ENCODE peak calls at places on chromosome 1, in four cellular contexts. V is endothelial cell of umbilical vein, G is neural progenitor cell, R is hepatocyte. X is an unnamed sample.

GRCh38 chr1:147612366-147612765 is 58.0 kb downstream of the ACP6 start:
- DNase-seq in V (no peak), G (no peak), R (peak; percentile 65), X (no peak)

GRCh38 chr1:216183007-216183406 is 240.2 kb downstream of the USH2A start:
- DNase-seq in R (peak; percentile 18), G (peak; percentile 65), V (no peak), X (peak; percentile 33)

GRCh38 chr1:212377644-212378043 is 37.0 kb downstream of the PACC1 start:
- DNase-seq in V (no peak), G (no peak), R (no peak), X (no peak)

GRCh38 chr1:29129916-29130315 is 6.2 kb upstream of the TMEM200B start:
- DNase-seq in R (no peak), V (no peak), G (no peak), X (no peak)

GRCh38 chr1:77395051-77395450 is 113.2 kb downstream of the AK5 start:
- DNase-seq in G (no peak), R (no peak), V (no peak), X (no peak)

GRCh38 chr1:172486805-172487454 is 43.1 kb upstream of the PIGC start:
- DNase-seq in V (no peak), R (no peak), G (no peak), X (no peak)

GRCh38 chr1:117919376-117919775 is 10.0 kb downstream of the GDAP2 start:
- DNase-seq in V (no peak), R (no peak), G (no peak), X (no peak)

GRCh38 chr1:167109125-167109524 is 15.2 kb downstream of the STYXL2 start:
- DNase-seq in R (no peak), G (no peak), V (no peak), X (no peak)

GRCh38 chr1:42177551-42177981 is 13.0 kb upstream of the GUCA2A start:
- DNase-seq in R (peak; percentile 66), G (no peak), V (peak; percentile 92), X (peak; percentile 90)

GRCh38 chr1:28326505-28326904 is 2.3 kb upstream of the MED18 start:
- DNase-seq in V (no peak), G (no peak), R (no peak), X (no peak)

GRCh38 chr1:100950776-100951175 is 54.9 kb downstream of the SLC30A7 start:
- DNase-seq in V (peak; percentile 13), R (no peak), G (peak; percentile 49), X (peak; percentile 77)

GRCh38 chr1:234551032-234551378 is 59.0 kb downstream of the IRF2BP2 start:
- DNase-seq in G (no peak), R (no peak), V (no peak), X (no peak)

GRCh38 chr1:31531177-31532000 is 44.9 kb upstream of the TINAGL1 start:
- DNase-seq in R (no peak), V (peak; percentile 34), G (no peak), X (peak; percentile 74)

GRCh38 chr1:245598524-245599310 is 443.9 kb downstream of the KIF26B start:
- DNase-seq in V (no peak), G (no peak), R (no peak), X (peak; percentile 36)

GRCh38 chr1:52709016-52709415 is 10.9 kb upstream of the COA7 start:
- DNase-seq in V (peak; percentile 20), R (no peak), G (no peak), X (no peak)

GRCh38 chr1:42680921-42681683 is 1.1 kb upstream of the YBX1 start:
- DNase-seq in R (peak; percentile 48), G (peak; percentile 23), V (peak; percentile 58), X (peak; percentile 39)

GRCh38 chr1:66073357-66073756 is 280.7 kb downstream of the PDE4B start:
- DNase-seq in G (no peak), R (no peak), V (no peak), X (no peak)

GRCh38 chr1:182281541-182281940 is 110.0 kb downstream of the GLUL start:
- DNase-seq in R (no peak), G (no peak), V (no peak), X (no peak)

GRCh38 chr1:23380719-23381118 is 11.1 kb upstream of the ZNF436 start:
- DNase-seq in V (no peak), G (no peak), R (no peak), X (no peak)
- TF ChIP-seq EZH2 in V (no peak), G (no peak), R (no peak), X (no peak)

DNA sequence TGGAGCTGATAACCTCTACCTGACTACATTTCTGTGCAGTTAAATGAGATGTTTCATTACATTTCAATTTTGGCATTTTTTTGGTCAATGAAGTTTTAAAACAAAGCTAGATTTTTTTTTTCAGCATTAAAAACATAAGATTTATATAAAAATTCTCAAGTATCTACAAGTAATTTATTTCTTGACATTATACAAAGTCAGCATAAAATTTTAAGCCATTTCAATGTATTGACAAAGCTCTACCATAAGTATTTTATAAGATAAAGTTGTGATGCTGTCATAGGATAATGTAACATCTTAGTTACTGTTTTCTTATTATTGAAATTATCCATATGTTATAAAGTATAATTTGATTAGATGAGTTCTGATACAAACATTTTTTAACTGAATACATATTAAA is 351.6 kb downstream of the PTBP2 start:
- DNase-seq in V (no peak), R (no peak), G (no peak), X (no peak)
- TF ChIP-seq EZH2 in V (no peak), R (no peak), G (no peak), X (no peak)

DNA sequence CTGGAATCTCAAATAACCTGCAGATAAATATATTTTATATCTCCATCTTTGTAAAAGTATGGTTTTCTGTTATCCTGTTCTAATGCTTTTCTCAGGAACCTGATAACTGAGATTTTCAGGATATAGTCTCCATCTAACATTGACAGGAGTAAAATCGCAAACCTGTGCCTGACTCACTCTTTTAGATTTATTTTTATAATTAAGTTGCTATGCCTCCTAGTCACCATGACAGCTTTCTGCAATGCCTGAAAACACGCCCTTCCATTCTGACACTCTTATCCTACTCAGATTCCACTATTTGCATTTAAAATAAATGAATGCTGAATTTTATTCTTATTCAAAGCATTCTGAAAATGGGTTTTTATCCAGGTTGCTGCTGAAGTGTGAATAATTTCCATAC is 62.7 kb downstream of the RGS21 start:
- DNase-seq in V (no peak), R (no peak), G (no peak), X (no peak)
- TF ChIP-seq EZH2 in V (no peak), R (no peak), G (no peak), X (no peak)

DNA sequence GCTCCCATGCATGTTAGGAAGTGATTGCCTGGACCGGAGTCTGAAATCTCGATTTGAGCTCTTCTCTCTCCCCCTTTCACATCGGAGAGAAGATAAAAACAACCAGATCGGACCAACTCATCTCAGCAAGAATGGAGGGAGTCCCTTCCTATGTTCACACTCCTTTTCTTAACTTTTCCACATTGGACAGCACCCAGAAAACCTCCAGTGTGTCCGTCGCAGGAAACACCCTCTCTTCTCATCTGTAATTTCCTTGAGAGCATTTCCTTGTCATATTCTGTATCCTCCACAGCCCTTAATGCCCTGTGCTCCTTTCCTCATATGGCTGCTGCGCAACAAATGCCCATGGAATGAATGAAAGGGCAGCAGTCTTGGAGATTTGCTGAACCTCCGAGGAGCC is 1.5 kb upstream of the TDRD10 start:
- DNase-seq in G (no peak), V (peak; percentile 52), R (no peak), X (no peak)
- TF ChIP-seq EZH2 in G (no peak), V (no peak), R (no peak), X (no peak)

GRCh38 chr1:87131809-87132663 is 196.6 kb upstream of the LMO4 start:
- DNase-seq in V (peak; percentile 70), G (peak; percentile 86), R (peak; percentile 89), X (peak; percentile 70)
- TF ChIP-seq EZH2 in V (no peak), G (no peak), R (no peak), X (no peak)

GRCh38 chr1:241424480-241424971 is 67.5 kb upstream of the RGS7 start:
- DNase-seq in R (no peak), G (no peak), V (no peak), X (no peak)
- TF ChIP-seq EZH2 in R (no peak), G (no peak), V (no peak), X (no peak)

DNA sequence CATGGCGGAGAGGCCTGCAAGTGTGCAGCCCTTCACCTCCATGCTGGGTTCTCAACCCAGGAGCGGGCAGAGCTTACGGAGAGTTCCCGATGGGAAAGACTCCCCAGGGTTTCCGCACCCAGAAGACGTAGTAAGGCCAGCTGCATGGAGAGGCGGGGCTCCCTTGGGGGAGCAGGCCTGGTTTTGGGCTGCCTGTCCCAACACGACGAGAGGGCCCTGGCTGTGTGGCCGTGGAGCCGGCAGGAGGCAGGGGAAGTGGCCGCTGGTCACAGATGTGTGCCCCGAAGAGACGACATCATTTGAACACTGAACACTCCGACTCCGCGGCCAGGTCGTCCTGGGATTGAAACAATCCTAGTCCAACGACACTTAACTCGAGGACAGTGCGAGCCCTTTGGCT is 57.0 kb downstream of the MORN1 start:
- DNase-seq in V (no peak), G (no peak), R (no peak), X (no peak)
- TF ChIP-seq EZH2 in V (no peak), G (no peak), R (no peak), X (no peak)

GRCh38 chr1:21312407-21312992 is 22.2 kb upstream of the ECE1 start:
- DNase-seq in V (no peak), R (no peak), G (no peak), X (no peak)
- TF ChIP-seq EZH2 in V (no peak), R (no peak), G (no peak), X (no peak)

DNA sequence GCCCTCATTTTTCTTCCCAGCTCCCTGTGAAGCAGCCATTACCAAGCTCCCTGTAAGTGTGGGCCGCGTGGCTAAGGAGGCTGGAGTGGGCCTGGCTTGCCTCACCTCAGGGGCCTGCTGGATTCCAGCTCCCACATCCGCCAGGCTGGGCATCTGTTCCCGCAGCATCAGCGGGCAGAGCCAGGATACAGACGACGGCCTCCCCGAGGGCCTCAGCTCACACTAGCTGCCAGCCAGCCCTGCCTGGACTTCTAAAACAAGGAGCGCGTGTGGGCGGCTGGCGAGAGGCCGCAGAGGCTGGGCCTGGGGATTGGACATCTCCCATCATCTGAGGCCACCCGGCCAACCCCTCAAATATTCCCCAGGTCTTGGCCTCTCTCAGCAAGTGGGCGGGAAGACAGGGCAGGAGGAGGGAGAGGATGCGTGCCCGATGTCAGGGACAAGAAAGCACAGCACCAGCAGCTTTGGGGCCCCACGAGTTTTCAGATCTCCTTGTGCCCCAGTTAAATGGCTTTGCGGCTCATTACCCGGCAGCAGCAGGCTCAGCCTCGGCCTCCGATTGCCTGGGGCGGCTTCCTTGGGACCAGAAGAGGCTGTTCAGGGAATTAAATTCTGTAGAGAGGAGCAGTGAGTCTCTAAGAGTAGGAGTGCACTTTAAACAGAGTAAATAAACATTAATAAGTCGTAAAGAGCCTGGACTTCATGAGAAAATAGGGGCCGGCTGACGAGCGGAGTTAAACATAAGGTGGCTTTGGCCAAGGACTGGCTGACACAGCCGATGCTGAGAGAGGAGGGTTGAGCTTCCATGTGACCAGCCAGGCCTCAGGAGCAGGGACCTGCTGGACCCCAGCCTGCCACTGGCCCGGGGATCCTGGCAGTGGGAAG is 208.9 kb upstream of the C1orf174 start:
- DNase-seq in R (peak; percentile 13), G (no peak), V (no peak), X (no peak)
- TF ChIP-seq EZH2 in R (no peak), G (no peak), V (no peak), X (no peak)

X was measured in fibroblast of lung.